ENCODE peak calls at places on chromosomes 11 and 22, in ten cellular contexts. T, E, H, R, F, Y, Z, O, V and Q are unnamed samples.

GRCh38 chr11:2927851-2928604 is 1.2 kb downstream of the PHLDA2 start:
- DNase-seq in H (peak), Y (peak), F (no peak), V (no peak), R (no peak), E (no peak), T (peak), Z (no peak), O (no peak), Q (no peak)

GRCh38 chr11:57230316-57230715 is 6.7 kb downstream of the APLNR start:
- DNase-seq in O (no peak), Z (no peak), R (no peak), V (no peak), T (no peak), H (no peak), E (no peak), Y (no peak), F (no peak), Q (no peak)

GRCh38 chr22:17314472-17314871 is 54.8 kb upstream of the CECR2 start:
- DNase-seq in Z (peak), V (no peak), E (no peak), H (no peak), O (no peak), Y (no peak), F (no peak), T (no peak), R (no peak), Q (peak)

GRCh38 chr11:85813721-85814120 is 2.8 kb upstream of the SYTL2 start:
- DNase-seq in O (peak), F (no peak), E (no peak), T (no peak), Y (no peak), V (no peak), Z (peak), H (no peak), R (no peak), Q (no peak)

GRCh38 chr11:103870821-103871309 is 165.6 kb upstream of the DDI1 start:
- DNase-seq in T (no peak), F (no peak), Y (peak), E (peak), O (peak), Z (no peak), H (no peak), R (peak), V (peak), Q (peak)

GRCh38 chr22:29093501-29093921 is 20.7 kb downstream of the KREMEN1 start:
- DNase-seq in Z (no peak), F (no peak), O (no peak), E (no peak), T (no peak), Y (no peak), R (no peak), H (no peak), V (no peak), Q (no peak)

GRCh38 chr11:15793032-15793996 is 563.0 kb downstream of the SOX6 start:
- DNase-seq in F (no peak), E (no peak), Y (no peak), O (no peak), R (no peak), Z (no peak), T (no peak), V (no peak), H (no peak), Q (no peak)

GRCh38 chr11:65900125-65900898 is at the start of gene FOSL1:
- DNase-seq in Z (peak), R (peak), F (peak), H (peak), Y (peak), O (peak), E (peak), T (peak), V (peak), Q (peak)

GRCh38 chr11:8709002-8709672 is 26.5 kb downstream of the RPL27A start:
- DNase-seq in Y (peak), T (no peak), E (peak), F (no peak), V (peak), H (no peak), Z (peak), O (peak), R (peak), Q (peak)

GRCh38 chr11:11478687-11479086 is 125.6 kb upstream of the CSNK2A3 start:
- DNase-seq in T (no peak), O (no peak), F (peak), Z (no peak), H (no peak), V (no peak), E (no peak), R (no peak), Y (no peak), Q (no peak)

GRCh38 chr22:46002757-46003270 is 25.9 kb upstream of the WNT7B start:
- DNase-seq in Z (no peak), E (peak), R (no peak), V (peak), H (no peak), T (peak), Y (no peak), O (no peak), F (no peak), Q (no peak)

GRCh38 chr11:47998733-47999359 is 18.5 kb downstream of the PTPRJ start:
- DNase-seq in Z (no peak), Y (no peak), T (peak), O (peak), V (no peak), R (no peak), F (no peak), H (peak), E (no peak), Q (no peak)

GRCh38 chr11:31702966-31703365 is 108.2 kb downstream of the PAX6 start:
- DNase-seq in E (no peak), R (no peak), Z (no peak), O (no peak), Y (no peak), V (no peak), H (peak), F (no peak), T (no peak), Q (no peak)

GRCh38 chr11:3345736-3346135 is 33.2 kb downstream of the ZNF195 start:
- DNase-seq in H (no peak), Z (no peak), R (no peak), F (no peak), V (no peak), Y (no peak), O (no peak), T (no peak), E (no peak), Q (peak)

GRCh38 chr11:59556883-59557205 is 45.5 kb downstream of the OR4D9 start:
- DNase-seq in Z (no peak), T (no peak), O (no peak), Y (no peak), V (no peak), E (no peak), H (peak), F (no peak), R (no peak), Q (no peak)

GRCh38 chr11:92745186-92745585 is 224.3 kb upstream of the MTNR1B start:
- DNase-seq in V (no peak), R (no peak), T (no peak), F (no peak), O (no peak), E (no peak), Z (no peak), Y (no peak), H (no peak), Q (no peak)

GRCh38 chr22:33726294-33726711 is 194.0 kb downstream of the LARGE1 start:
- DNase-seq in V (peak), R (no peak), T (no peak), Z (no peak), Y (peak), E (peak), H (peak), O (no peak), F (no peak), Q (no peak)

GRCh38 chr11:64947202-64947814 is 11.6 kb upstream of the GPHA2 start:
- DNase-seq in Z (no peak), F (no peak), H (peak), Y (no peak), O (no peak), T (no peak), V (no peak), E (no peak), R (no peak), Q (no peak)

GRCh38 chr22:44286673-44287072 is 26.1 kb downstream of the SHISAL1 start:
- DNase-seq in F (no peak), E (no peak), T (no peak), O (no peak), V (no peak), Y (no peak), Z (no peak), H (no peak), R (no peak), Q (no peak)

GRCh38 chr11:44133335-44133946 is 38.0 kb downstream of the EXT2 start:
- DNase-seq in Y (no peak), O (no peak), T (no peak), Z (no peak), F (no peak), H (peak), E (no peak), R (no peak), V (peak), Q (no peak)

GRCh38 chr22:21651521-21652009 is 9.5 kb downstream of the SDF2L1 start:
- DNase-seq in O (peak), H (no peak), R (no peak), Z (no peak), V (no peak), E (no peak), T (peak), Y (no peak), F (no peak), Q (no peak)

GRCh38 chr11:68008381-68009337 is 1.5 kb upstream of the ALDH3B1 start:
- DNase-seq in T (no peak), Z (peak), E (peak), V (peak), Y (peak), O (peak), F (no peak), H (no peak), R (no peak), Q (no peak)

GRCh38 chr22:36191106-36191836 is 10.3 kb downstream of the APOL4 start:
- DNase-seq in H (no peak), O (no peak), R (no peak), T (no peak), Z (no peak), Y (peak), V (peak), F (no peak), E (peak), Q (peak)

GRCh38 chr11:62108017-62108750 is 15.6 kb upstream of the INCENP start:
- DNase-seq in T (no peak), Y (peak), H (peak), R (no peak), V (no peak), Z (no peak), O (peak), F (peak), E (no peak), Q (no peak)

GRCh38 chr11:114233755-114234154 is 62.4 kb upstream of the NNMT start:
- DNase-seq in F (no peak), H (no peak), O (no peak), T (no peak), R (no peak), E (no peak), V (no peak), Y (no peak), Z (no peak), Q (no peak)

GRCh38 chr11:65393513-65394079 is 7.2 kb downstream of the FRMD8 start:
- DNase-seq in Z (no peak), F (no peak), T (peak), E (peak), O (no peak), H (no peak), R (no peak), V (no peak), Y (no peak), Q (no peak)

GRCh38 chr11:65593518-65594414 is 1.8 kb downstream of the KCNK7 start:
- DNase-seq in H (no peak), E (peak), Z (no peak), F (no peak), T (peak), R (no peak), V (no peak), Y (peak), O (peak), Q (no peak)

GRCh38 chr22:48755332-48755949 is 1072.2 kb downstream of the BRD1 start:
- DNase-seq in Z (peak), O (peak), V (peak), T (no peak), H (no peak), Y (no peak), E (peak), F (no peak), R (peak), Q (peak)

GRCh38 chr11:134406264-134407185 is 5.5 kb downstream of the B3GAT1 start:
- DNase-seq in Y (no peak), T (no peak), Z (peak), V (no peak), E (no peak), F (no peak), R (no peak), H (no peak), O (no peak), Q (no peak)

GRCh38 chr11:134407321-134407828 is 4.7 kb downstream of the B3GAT1 start:
- DNase-seq in O (no peak), Y (no peak), E (no peak), T (peak), Z (peak), F (no peak), R (no peak), H (no peak), V (no peak), Q (no peak)

GRCh38 chr11:134405436-134405835 is 6.6 kb downstream of the B3GAT1 start:
- DNase-seq in Y (no peak), R (no peak), F (no peak), O (no peak), H (no peak), V (no peak), E (no peak), Z (no peak), T (no peak), Q (no peak)

GRCh38 chr11:134404485-134405341 is 7.3 kb downstream of the B3GAT1 start:
- DNase-seq in O (no peak), V (no peak), E (no peak), F (no peak), R (no peak), Y (no peak), H (no peak), Z (no peak), T (peak), Q (no peak)

DNA sequence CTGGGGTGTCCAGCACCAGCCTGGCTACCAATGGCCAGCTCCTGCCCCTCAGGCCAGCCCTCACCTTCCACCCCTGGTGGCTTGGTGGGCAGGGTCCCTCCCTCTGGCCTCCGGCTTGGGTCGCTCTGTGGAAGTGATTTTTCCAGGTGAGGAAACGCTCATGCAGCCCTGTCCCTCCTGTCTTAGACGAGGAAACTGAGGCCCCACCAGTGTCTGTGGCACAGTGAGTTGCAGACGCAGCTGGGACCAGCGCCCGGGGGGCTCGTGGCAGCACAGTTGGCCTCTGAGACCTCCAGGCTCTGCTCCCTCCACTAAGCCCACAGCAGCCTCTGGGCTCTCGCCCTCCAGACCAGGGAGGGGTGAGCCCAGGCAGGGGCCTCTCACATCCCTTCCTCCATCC is 6.2 kb downstream of the B3GAT1 start:
- DNase-seq in Z (no peak), T (no peak), O (no peak), E (no peak), V (no peak), Y (no peak), H (no peak), F (no peak), R (no peak), Q (no peak)
- TF ChIP-seq POLR2A in Z (no peak), T (no peak), O (no peak), E (no peak), V (no peak), Y (no peak), H (no peak), F (no peak), R (no peak), Q (no peak)

GRCh38 chr22:30922151-30922611 is 46.4 kb downstream of the MORC2 start:
- DNase-seq in E (peak), O (peak), T (peak), R (peak), Y (peak), F (no peak), H (peak), V (peak), Z (peak), Q (peak)
- H3K4me3 ChIP-seq in E (peak), O (peak), T (peak), R (peak), Y (no peak), F (no peak), H (no peak), V (no peak), Z (peak), Q (no peak)

DNA sequence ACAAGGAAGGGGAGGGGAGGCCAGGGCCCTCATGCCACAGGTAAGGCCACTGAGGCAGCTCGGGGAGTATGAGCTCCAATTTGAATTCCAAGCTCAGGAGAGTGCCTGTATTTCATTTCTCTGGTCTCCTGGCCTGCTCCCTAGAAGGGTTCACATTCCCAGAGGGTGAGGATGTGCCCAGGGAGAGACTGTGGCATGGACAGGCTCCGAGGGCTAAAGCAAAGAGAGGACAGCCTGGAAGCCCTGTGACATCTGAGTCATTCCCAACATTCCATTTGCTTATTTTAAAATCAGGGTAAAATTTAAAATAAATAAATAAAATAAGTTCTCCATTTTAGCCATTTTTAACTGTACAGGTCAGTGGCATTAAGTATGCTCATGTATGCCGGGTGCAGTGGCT is 18.6 kb upstream of the FOLR1 start:
- DNase-seq in Z (no peak), T (no peak), F (no peak), H (no peak), R (no peak), O (no peak), V (no peak), Y (no peak), E (no peak), Q (no peak)
- TF ChIP-seq CTCF in Z (no peak), T (no peak), F (no peak), H (no peak), R (no peak), O (no peak), V (no peak), Y (no peak), E (no peak), Q (no peak)

DNA sequence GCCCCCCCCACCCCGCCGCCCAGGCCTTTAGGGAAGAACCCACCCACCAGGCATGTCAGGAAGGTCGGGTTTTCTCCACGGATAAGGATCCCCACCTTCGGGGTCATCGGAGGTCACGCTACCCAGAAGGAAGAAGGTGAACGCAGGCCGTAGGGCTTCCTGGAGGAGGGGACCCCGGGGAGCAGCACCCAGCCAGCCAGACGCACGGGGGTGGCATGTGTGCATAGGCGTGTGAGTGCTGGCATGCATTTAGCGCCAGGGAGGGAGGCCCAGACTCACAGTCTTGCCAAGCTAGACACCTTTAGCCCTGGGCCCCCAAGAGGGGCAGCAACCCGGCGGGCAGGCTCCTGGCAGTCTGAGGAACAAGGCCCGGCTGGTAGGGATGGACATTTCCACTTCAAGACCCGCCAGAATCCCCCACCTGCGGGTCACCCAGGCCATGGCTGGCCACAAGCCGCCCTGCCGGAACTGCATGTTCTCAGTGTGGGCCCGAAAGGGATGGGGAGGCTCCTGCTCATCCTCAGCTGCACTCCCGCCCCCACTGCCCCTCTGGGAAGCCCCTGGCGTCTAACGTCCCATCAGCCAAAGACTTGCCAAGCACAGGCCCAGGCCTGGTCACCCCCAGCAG is 16.7 kb upstream of the PIM3 start:
- DNase-seq in R (no peak), E (no peak), F (no peak), H (no peak), V (no peak), Z (no peak), O (no peak), Y (no peak), T (no peak), Q (no peak)
- TF ChIP-seq POLR2A in R (no peak), E (no peak), F (no peak), H (no peak), V (no peak), Z (no peak), O (no peak), Y (no peak), T (no peak), Q (no peak)

DNA sequence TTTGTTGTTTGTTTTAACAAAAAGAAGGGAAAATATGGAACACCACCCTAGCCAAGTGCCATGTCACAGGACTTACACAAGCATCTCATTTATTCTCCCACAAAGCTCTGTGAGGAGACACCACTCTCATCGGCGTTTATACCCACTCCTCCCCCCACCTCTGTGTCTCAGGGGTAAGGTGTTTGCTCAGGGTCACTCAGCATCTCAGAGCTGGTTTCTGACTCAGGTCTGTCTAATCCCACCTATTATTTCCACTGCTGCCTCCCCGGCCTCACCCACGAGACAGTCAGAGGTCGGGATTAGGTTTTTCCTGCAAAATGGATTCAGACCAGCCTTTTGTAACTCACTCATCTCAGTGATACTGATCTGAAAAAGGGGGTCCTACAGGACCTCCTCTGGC is 786.0 kb downstream of the OPCML start:
- DNase-seq in E (no peak), F (no peak), O (no peak), Z (no peak), T (no peak), V (no peak), H (no peak), R (no peak), Y (no peak), Q (no peak)
- H3K4me3 ChIP-seq in E (no peak), F (no peak), O (no peak), Z (no peak), T (no peak), V (no peak), H (no peak), R (no peak), Y (no peak), Q (no peak)

GRCh38 chr11:27234043-27234668 is 128.9 kb downstream of the CCDC34 start:
- DNase-seq in R (no peak), H (peak), T (no peak), E (peak), Y (no peak), Z (no peak), F (no peak), O (peak), V (peak), Q (peak)
- TF ChIP-seq CTCF in R (no peak), H (no peak), T (no peak), E (no peak), Y (no peak), Z (no peak), F (no peak), O (no peak), V (no peak), Q (no peak)

GRCh38 chr11:125694951-125695350 is 14.3 kb upstream of the ACRV1 start:
- DNase-seq in R (no peak), V (no peak), O (no peak), Y (no peak), E (no peak), Z (no peak), F (no peak), H (no peak), T (no peak), Q (no peak)
- TF ChIP-seq POLR2A in R (no peak), V (no peak), O (no peak), Y (no peak), E (no peak), Z (no peak), F (no peak), H (no peak), T (no peak), Q (no peak)

DNA sequence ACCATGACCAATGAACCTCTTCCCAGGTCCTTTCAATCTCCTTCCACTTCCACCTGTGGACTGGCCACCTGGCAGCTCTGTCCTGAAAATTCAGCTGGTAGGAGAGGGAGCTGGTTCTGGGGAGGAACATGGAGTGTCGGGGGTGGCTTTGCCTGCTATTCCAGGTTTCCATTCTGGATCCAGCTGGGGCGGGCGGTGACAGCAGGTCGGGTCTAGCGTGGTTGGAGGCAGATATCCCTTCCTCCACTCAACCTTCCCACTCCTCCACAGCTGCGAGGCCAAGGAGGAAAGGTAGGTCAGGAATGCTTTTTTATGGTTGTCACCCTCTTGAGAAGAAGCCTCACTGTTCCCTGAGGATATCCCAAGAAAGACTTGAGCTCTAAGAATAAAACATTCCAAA is 3.3 kb downstream of the NRGN start:
- DNase-seq in H (no peak), Z (no peak), O (no peak), R (no peak), F (no peak), T (no peak), V (no peak), Y (no peak), E (no peak), Q (no peak)
- H3K4me3 ChIP-seq in H (no peak), Z (no peak), O (no peak), R (no peak), F (no peak), T (no peak), V (no peak), Y (no peak), E (no peak), Q (no peak)